ENCODE peak calls at places on chromosomes 13 and 19, in seven cellular contexts. One of them, this sample, is unnamed.

GRCh38 chr19:16117594-16118033 is 5.9 kb downstream of the RAB8A start:
- DNase-seq in lower leg skin: no peak
- DNase-seq in stomach: no peak
- DNase-seq in AG09319: no peak
- DNase-seq in PC-9: no peak
- DNase-seq in foreskin fibroblast: no peak
- DNase-seq in tibial nerve: no peak
- DNase-seq in this sample: no peak

GRCh38 chr13:84481958-84482357 is 599.7 kb upstream of the SLITRK1 start:
- DNase-seq in lower leg skin: no peak
- DNase-seq in stomach: no peak
- DNase-seq in AG09319: no peak
- DNase-seq in PC-9: no peak
- DNase-seq in foreskin fibroblast: peak; percentile 44
- DNase-seq in tibial nerve: no peak
- DNase-seq in this sample: no peak

GRCh38 chr19:12996542-12997094 is 1.3 kb downstream of the NFIX start:
- DNase-seq in lower leg skin: peak; percentile 90
- DNase-seq in stomach: peak; percentile 62
- DNase-seq in AG09319: no peak
- DNase-seq in PC-9: no peak
- DNase-seq in foreskin fibroblast: peak; percentile 53
- DNase-seq in tibial nerve: peak; percentile 6
- DNase-seq in this sample: no peak

GRCh38 chr13:40535345-40535836 is 131.1 kb downstream of the FOXO1 start:
- DNase-seq in lower leg skin: no peak
- DNase-seq in stomach: no peak
- DNase-seq in AG09319: no peak
- DNase-seq in PC-9: no peak
- DNase-seq in foreskin fibroblast: no peak
- DNase-seq in tibial nerve: no peak
- DNase-seq in this sample: no peak

GRCh38 chr19:823565-824121 is 1.9 kb upstream of the PLPPR3 start:
- DNase-seq in lower leg skin: no peak
- DNase-seq in stomach: no peak
- DNase-seq in AG09319: no peak
- DNase-seq in PC-9: no peak
- DNase-seq in foreskin fibroblast: no peak
- DNase-seq in tibial nerve: no peak
- DNase-seq in this sample: peak; percentile 49

GRCh38 chr19:47613165-47614146 is 4.5 kb downstream of the BICRA start:
- DNase-seq in lower leg skin: no peak
- DNase-seq in stomach: no peak
- DNase-seq in AG09319: peak; percentile 48
- DNase-seq in PC-9: no peak
- DNase-seq in foreskin fibroblast: peak; percentile 64
- DNase-seq in tibial nerve: no peak
- DNase-seq in this sample: peak; percentile 44

GRCh38 chr19:2775556-2776430 is 7.3 kb downstream of the SGTA start:
- DNase-seq in lower leg skin: no peak
- DNase-seq in stomach: peak; percentile 64
- DNase-seq in AG09319: no peak
- DNase-seq in PC-9: no peak
- DNase-seq in foreskin fibroblast: peak; percentile 24
- DNase-seq in tibial nerve: peak; percentile 52
- DNase-seq in this sample: no peak

GRCh38 chr19:8454218-8454617 is 9.4 kb downstream of the HNRNPM start:
- DNase-seq in lower leg skin: no peak
- DNase-seq in stomach: no peak
- DNase-seq in AG09319: no peak
- DNase-seq in PC-9: no peak
- DNase-seq in foreskin fibroblast: no peak
- DNase-seq in tibial nerve: no peak
- DNase-seq in this sample: no peak

GRCh38 chr13:40433577-40433976 is 232.9 kb downstream of the FOXO1 start:
- DNase-seq in lower leg skin: no peak
- DNase-seq in stomach: no peak
- DNase-seq in AG09319: no peak
- DNase-seq in PC-9: no peak
- DNase-seq in foreskin fibroblast: no peak
- DNase-seq in tibial nerve: no peak
- DNase-seq in this sample: no peak

GRCh38 chr13:78160793-78161192 is 242.2 kb upstream of the EDNRB start:
- DNase-seq in lower leg skin: no peak
- DNase-seq in stomach: no peak
- DNase-seq in AG09319: peak; percentile 77
- DNase-seq in PC-9: no peak
- DNase-seq in foreskin fibroblast: peak; percentile 9
- DNase-seq in tibial nerve: no peak
- DNase-seq in this sample: no peak

GRCh38 chr13:19159761-19160420 is 21.7 kb downstream of the TUBA3C start:
- DNase-seq in lower leg skin: no peak
- DNase-seq in stomach: no peak
- DNase-seq in AG09319: no peak
- DNase-seq in PC-9: no peak
- DNase-seq in foreskin fibroblast: no peak
- DNase-seq in tibial nerve: no peak
- DNase-seq in this sample: no peak

GRCh38 chr13:91659583-91660415 is 261.4 kb downstream of the GPC5 start:
- DNase-seq in lower leg skin: no peak
- DNase-seq in stomach: no peak
- DNase-seq in AG09319: no peak
- DNase-seq in PC-9: no peak
- DNase-seq in foreskin fibroblast: no peak
- DNase-seq in tibial nerve: no peak
- DNase-seq in this sample: no peak

GRCh38 chr13:44198826-44199225 is 174.8 kb upstream of the SERP2 start:
- DNase-seq in lower leg skin: no peak
- DNase-seq in stomach: no peak
- DNase-seq in AG09319: no peak
- DNase-seq in PC-9: peak; percentile 66
- DNase-seq in foreskin fibroblast: no peak
- DNase-seq in tibial nerve: no peak
- DNase-seq in this sample: no peak

GRCh38 chr19:1396019-1396767 is 5.1 kb downstream of the GAMT start:
- DNase-seq in lower leg skin: no peak
- DNase-seq in stomach: no peak
- DNase-seq in AG09319: no peak
- DNase-seq in PC-9: no peak
- DNase-seq in foreskin fibroblast: no peak
- DNase-seq in tibial nerve: no peak
- DNase-seq in this sample: no peak

GRCh38 chr13:20181180-20181579 is 11.6 kb downstream of the GJB2 start:
- DNase-seq in lower leg skin: no peak
- DNase-seq in stomach: no peak
- DNase-seq in AG09319: no peak
- DNase-seq in PC-9: no peak
- DNase-seq in foreskin fibroblast: no peak
- DNase-seq in tibial nerve: no peak
- DNase-seq in this sample: no peak

GRCh38 chr13:24228852-24229458 is 68.4 kb downstream of the SPATA13 start:
- DNase-seq in lower leg skin: no peak
- DNase-seq in stomach: no peak
- DNase-seq in AG09319: peak; percentile 53
- DNase-seq in PC-9: peak; percentile 38
- DNase-seq in foreskin fibroblast: peak; percentile 68
- DNase-seq in tibial nerve: peak; percentile 52
- DNase-seq in this sample: peak; percentile 39

GRCh38 chr19:3976495-3977241 is 5.8 kb upstream of the DAPK3 start:
- DNase-seq in lower leg skin: no peak
- DNase-seq in stomach: no peak
- DNase-seq in AG09319: no peak
- DNase-seq in PC-9: no peak
- DNase-seq in foreskin fibroblast: no peak
- DNase-seq in tibial nerve: no peak
- DNase-seq in this sample: no peak

GRCh38 chr13:71780546-71780945 is 86.5 kb downstream of the DACH1 start:
- DNase-seq in lower leg skin: no peak
- DNase-seq in stomach: no peak
- DNase-seq in AG09319: no peak
- DNase-seq in PC-9: no peak
- DNase-seq in foreskin fibroblast: no peak
- DNase-seq in tibial nerve: no peak
- DNase-seq in this sample: no peak

GRCh38 chr13:95492044-95492801 is 60.3 kb upstream of the CLDN10 start:
- DNase-seq in lower leg skin: no peak
- DNase-seq in stomach: peak; percentile 38
- DNase-seq in AG09319: no peak
- DNase-seq in PC-9: peak; percentile 81
- DNase-seq in foreskin fibroblast: no peak
- DNase-seq in tibial nerve: no peak
- DNase-seq in this sample: no peak

GRCh38 chr13:106507560-106508274 is 27.7 kb downstream of the EFNB2 start:
- DNase-seq in lower leg skin: no peak
- DNase-seq in stomach: no peak
- DNase-seq in AG09319: no peak
- DNase-seq in PC-9: peak; percentile 89
- DNase-seq in foreskin fibroblast: peak; percentile 86
- DNase-seq in tibial nerve: no peak
- DNase-seq in this sample: no peak

GRCh38 chr19:51784922-51785690 is 9.9 kb upstream of the FPR3 start:
- DNase-seq in lower leg skin: peak; percentile 95
- DNase-seq in stomach: no peak
- DNase-seq in AG09319: peak; percentile 23
- DNase-seq in PC-9: peak; percentile 53
- DNase-seq in foreskin fibroblast: no peak
- DNase-seq in tibial nerve: peak; percentile 58
- DNase-seq in this sample: no peak

GRCh38 chr13:76732367-76732766 is 153.8 kb downstream of the KCTD12 start:
- DNase-seq in lower leg skin: no peak
- DNase-seq in stomach: no peak
- DNase-seq in AG09319: no peak
- DNase-seq in PC-9: no peak
- DNase-seq in foreskin fibroblast: no peak
- DNase-seq in tibial nerve: no peak
- DNase-seq in this sample: no peak

GRCh38 chr19:1261863-1262686 is 7.1 kb upstream of the CIRBP start:
- DNase-seq in lower leg skin: peak; percentile 95
- DNase-seq in stomach: peak; percentile 96
- DNase-seq in AG09319: no peak
- DNase-seq in PC-9: peak; percentile 79
- DNase-seq in foreskin fibroblast: no peak
- DNase-seq in tibial nerve: no peak
- DNase-seq in this sample: no peak

GRCh38 chr19:45902651-45903625 is 525 bp upstream of the MYPOP start:
- DNase-seq in lower leg skin: peak; percentile 99
- DNase-seq in stomach: peak; percentile 99
- DNase-seq in AG09319: peak; percentile 93
- DNase-seq in PC-9: peak; percentile 94
- DNase-seq in foreskin fibroblast: peak; percentile 96
- DNase-seq in tibial nerve: peak; percentile 91
- DNase-seq in this sample: peak; percentile 100
- TF ChIP-seq CTCF in lower leg skin: no peak
- TF ChIP-seq CTCF in stomach: no peak
- TF ChIP-seq CTCF in AG09319: no peak
- TF ChIP-seq CTCF in PC-9: no peak
- TF ChIP-seq CTCF in foreskin fibroblast: no peak
- TF ChIP-seq CTCF in tibial nerve: no peak
- TF ChIP-seq CTCF in this sample: no peak

DNA sequence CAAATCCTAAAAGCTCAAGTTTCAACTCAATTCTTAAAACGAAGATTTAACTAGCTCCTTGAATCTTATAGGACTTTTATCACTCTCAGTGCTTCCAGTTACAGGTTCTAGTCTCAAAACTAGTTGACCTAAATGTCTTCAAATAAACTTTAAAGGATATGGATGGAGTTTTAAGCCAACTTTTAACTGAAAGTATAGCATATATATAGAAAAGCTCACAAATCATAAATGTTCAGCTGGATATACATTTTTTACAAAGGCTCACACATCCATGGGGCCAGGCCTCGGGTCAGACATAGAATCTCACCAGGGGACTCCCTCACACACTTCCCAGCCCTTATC is 47.1 kb upstream of the ARHGEF7 start:
- DNase-seq in lower leg skin: no peak
- DNase-seq in stomach: no peak
- DNase-seq in AG09319: no peak
- DNase-seq in PC-9: no peak
- DNase-seq in foreskin fibroblast: no peak
- DNase-seq in tibial nerve: no peak
- DNase-seq in this sample: no peak
- TF ChIP-seq CTCF in lower leg skin: no peak
- TF ChIP-seq CTCF in stomach: peak; percentile 5
- TF ChIP-seq CTCF in AG09319: no peak
- TF ChIP-seq CTCF in PC-9: peak; percentile 64
- TF ChIP-seq CTCF in foreskin fibroblast: no peak
- TF ChIP-seq CTCF in tibial nerve: no peak
- TF ChIP-seq CTCF in this sample: peak; percentile 36

DNA sequence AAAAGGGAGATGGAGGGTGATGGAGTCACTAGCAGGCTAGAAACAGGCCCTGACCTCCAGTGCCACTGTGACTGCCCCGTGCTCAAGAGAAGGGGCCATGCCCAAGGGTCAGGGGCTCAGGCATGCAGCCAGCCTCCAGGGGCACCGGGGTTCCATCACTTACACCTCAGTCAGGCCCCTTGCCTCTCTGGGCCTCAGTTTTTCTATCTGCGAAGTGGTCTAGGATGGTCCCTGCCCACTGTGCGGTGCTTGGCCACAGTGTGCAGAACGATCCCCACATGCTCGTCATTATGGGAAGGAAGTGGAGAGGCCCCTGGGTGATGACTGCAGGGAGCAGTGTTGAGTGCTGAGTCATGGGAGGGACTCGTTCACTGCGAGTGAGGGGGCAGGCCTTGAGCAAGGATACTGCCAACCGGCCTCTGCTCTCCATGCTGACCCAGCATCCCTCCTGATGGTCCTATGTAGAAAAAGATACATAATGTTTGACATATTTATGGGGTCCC is 23.1 kb downstream of the TMED1 start:
- DNase-seq in lower leg skin: no peak
- DNase-seq in stomach: peak; percentile 33
- DNase-seq in AG09319: peak; percentile 81
- DNase-seq in PC-9: no peak
- DNase-seq in foreskin fibroblast: peak; percentile 98
- DNase-seq in tibial nerve: peak; percentile 38
- DNase-seq in this sample: no peak
- TF ChIP-seq CTCF in lower leg skin: no peak
- TF ChIP-seq CTCF in stomach: no peak
- TF ChIP-seq CTCF in AG09319: peak; percentile 17
- TF ChIP-seq CTCF in PC-9: no peak
- TF ChIP-seq CTCF in foreskin fibroblast: no peak
- TF ChIP-seq CTCF in tibial nerve: no peak
- TF ChIP-seq CTCF in this sample: no peak

DNA sequence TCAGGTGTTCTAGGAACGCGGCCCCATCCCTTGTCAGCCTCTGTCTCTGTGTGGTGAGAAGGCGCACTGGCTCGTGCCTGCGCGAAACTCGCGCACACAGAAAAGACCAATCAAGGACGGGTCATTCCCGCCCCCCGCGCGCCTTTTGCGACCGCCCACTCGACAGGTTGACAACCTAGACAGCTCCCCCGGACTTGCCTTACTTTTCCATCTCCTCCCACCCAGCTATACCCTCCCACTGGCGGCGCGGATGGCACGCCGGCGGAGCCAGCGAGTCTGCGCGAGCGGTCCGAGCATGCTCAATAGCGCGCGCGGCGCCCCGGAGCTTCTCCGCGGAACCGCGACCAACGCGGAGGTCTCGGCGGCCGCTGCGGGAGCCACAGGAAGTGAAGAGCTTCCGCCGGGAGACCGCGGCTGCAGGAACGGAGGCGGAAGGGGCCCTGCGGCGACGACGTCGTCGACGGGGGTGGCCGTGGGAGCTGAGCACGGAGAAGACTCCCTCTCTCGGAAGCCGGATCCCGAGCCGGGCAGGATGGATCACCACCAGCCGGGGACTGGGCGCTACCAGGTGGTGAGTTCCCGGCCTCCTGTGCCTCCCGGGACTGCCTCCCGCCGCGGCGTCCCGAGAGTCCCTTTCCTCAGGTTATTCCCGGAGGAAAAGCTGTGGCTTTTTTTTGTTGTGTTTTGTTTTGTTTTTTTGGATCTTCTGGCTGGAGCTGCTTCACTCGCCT is at the start of gene NDFIP2:
- DNase-seq in lower leg skin: peak; percentile 95
- DNase-seq in stomach: peak; percentile 89
- DNase-seq in AG09319: no peak
- DNase-seq in PC-9: peak; percentile 86
- DNase-seq in foreskin fibroblast: peak; percentile 84
- DNase-seq in tibial nerve: peak; percentile 54
- DNase-seq in this sample: peak; percentile 95
- TF ChIP-seq CTCF in lower leg skin: no peak
- TF ChIP-seq CTCF in stomach: no peak
- TF ChIP-seq CTCF in AG09319: no peak
- TF ChIP-seq CTCF in PC-9: no peak
- TF ChIP-seq CTCF in foreskin fibroblast: no peak
- TF ChIP-seq CTCF in tibial nerve: no peak
- TF ChIP-seq CTCF in this sample: no peak

This sample was measured in nephron progenitor cell.